ENCODE peak calls at places on chromosomes 11 and 22, in seven cellular contexts. Y is substantia nigra; M is endothelial cell; D is central memory CD4-positive, alpha-beta T cell; U is H1; Q is H9; T is T-helper 2 cell. L is an unnamed sample.
A peak's percentile ranks its signal among the peaks of the same experiment; 100 is the strongest.

GRCh38 chr11:68099474-68100405 is 21.4 kb downstream of the CHKA start:
- DNase-seq in U (no peak), D (peak; percentile 12), Y (no peak), Q (no peak), T (no peak), M (no peak), L (peak; percentile 31)

GRCh38 chr22:40196628-40197027 is 18.9 kb downstream of the TNRC6B start:
- DNase-seq in D (no peak), Y (no peak), Q (no peak), U (no peak), T (peak; percentile 68), M (no peak), L (no peak)

GRCh38 chr11:23570828-23571227 is 710.6 kb upstream of the CCDC179 start:
- DNase-seq in T (no peak), U (no peak), Y (no peak), M (no peak), Q (no peak), D (no peak), L (no peak)

GRCh38 chr11:129865701-129866100 is 29.7 kb downstream of the NFRKB start:
- DNase-seq in T (no peak), Y (no peak), D (no peak), U (no peak), M (no peak), Q (no peak), L (no peak)

GRCh38 chr22:20095521-20095920 is 15.5 kb downstream of the DGCR8 start:
- DNase-seq in Y (no peak), Q (no peak), U (no peak), D (no peak), T (no peak), M (no peak), L (no peak)

GRCh38 chr22:28208036-28208435 is 289.0 kb upstream of the PITPNB start:
- DNase-seq in Q (no peak), U (no peak), Y (no peak), M (no peak), T (no peak), D (no peak), L (no peak)

GRCh38 chr11:71267807-71268421 is 15.5 kb upstream of the SHANK2 start:
- DNase-seq in M (no peak), Y (no peak), D (no peak), U (peak; percentile 41), Q (no peak), T (no peak), L (no peak)

GRCh38 chr11:93392862-93393261 is 62.3 kb downstream of the DEUP1 start:
- DNase-seq in Q (no peak), M (no peak), U (no peak), T (no peak), Y (no peak), D (no peak), L (no peak)

GRCh38 chr22:37636186-37636948 is 3.1 kb upstream of the SH3BP1 start:
- DNase-seq in T (peak; percentile 81), Q (no peak), M (no peak), U (no peak), D (no peak), Y (no peak), L (no peak)

GRCh38 chr11:128714881-128715280 is 21.0 kb downstream of the FLI1 start:
- DNase-seq in M (no peak), Y (no peak), Q (no peak), D (no peak), U (no peak), T (no peak), L (no peak)

GRCh38 chr11:104694259-104695070 is 203.8 kb downstream of the CASP12 start:
- DNase-seq in M (no peak), Y (no peak), U (no peak), T (no peak), Q (no peak), D (no peak), L (no peak)

GRCh38 chr22:24830205-24830979 is 24.4 kb downstream of the SGSM1 start:
- DNase-seq in Y (no peak), M (no peak), Q (no peak), U (no peak), T (no peak), D (no peak), L (no peak)

GRCh38 chr11:20112291-20113146 is 47.8 kb downstream of the DBX1 start:
- DNase-seq in M (no peak), Q (peak; percentile 45), T (no peak), Y (peak; percentile 69), D (no peak), U (no peak), L (peak; percentile 74)

GRCh38 chr22:36461665-36462474 is 19.6 kb downstream of the TXN2 start:
- DNase-seq in T (no peak), D (no peak), Y (no peak), Q (peak; percentile 81), U (peak; percentile 61), M (peak; percentile 33), L (no peak)

GRCh38 chr22:37633693-37634504 is 5.6 kb upstream of the SH3BP1 start:
- DNase-seq in U (peak; percentile 70), Y (peak; percentile 50), M (no peak), D (peak; percentile 42), T (peak; percentile 86), Q (peak; percentile 86), L (peak; percentile 88)

L was measured in heart right ventricle.